ENCODE peak calls at places on chromosomes 5 and 9, in seven cellular contexts. I is NCI-H1930; D is activated effector memory CD4-positive, alpha-beta T cell treated with anti-CD3 and anti-CD28 coated beads, Interleukin-2, amount 50 U/mL, for 16 hours; T is IMR-90; M is HS-27A; L is chondrocyte; X is neural progenitor cell. A is an unnamed sample.

GRCh38 chr5:1737790-1738405 is 61.7 kb downstream of the MRPL36 start:
- DNase-seq in I (no peak), D (peak; percentile 73), T (peak; percentile 13), M (no peak), L (no peak), X (peak; percentile 54), A (no peak)

GRCh38 chr9:38226491-38226951 is 157.5 kb upstream of the SHB start:
- DNase-seq in I (no peak), D (no peak), T (peak; percentile 4), M (no peak), L (no peak), X (no peak), A (no peak)

GRCh38 chr5:154449786-154450185 is 4.0 kb downstream of the SAP30L start:
- DNase-seq in I (no peak), D (no peak), T (peak; percentile 54), M (no peak), L (no peak), X (no peak), A (no peak)

GRCh38 chr9:93126151-93126781 is 7.8 kb downstream of the NINJ1 start:
- DNase-seq in I (no peak), D (peak; percentile 57), T (no peak), M (no peak), L (peak; percentile 90), X (no peak), A (peak; percentile 61)

GRCh38 chr5:151047814-151048425 is 27.5 kb downstream of the GPX3 start:
- DNase-seq in I (no peak), D (peak; percentile 69), T (no peak), M (no peak), L (no peak), X (peak; percentile 56), A (no peak)

GRCh38 chr5:142290574-142291299 is 34.1 kb downstream of the SPRY4 start:
- DNase-seq in I (no peak), D (no peak), T (peak; percentile 20), M (no peak), L (no peak), X (peak; percentile 36), A (no peak)

GRCh38 chr5:179974946-179975712 is 67.4 kb upstream of the TBC1D9B start:
- DNase-seq in I (no peak), D (no peak), T (no peak), M (no peak), L (no peak), X (peak; percentile 79), A (no peak)

GRCh38 chr9:18980124-18980660 is 52.8 kb downstream of the SAXO1 start:
- DNase-seq in I (no peak), D (no peak), T (no peak), M (no peak), L (no peak), X (no peak), A (no peak)

GRCh38 chr5:141914154-141914743 is 9.4 kb upstream of the DELE1 start:
- DNase-seq in I (no peak), D (no peak), T (no peak), M (no peak), L (no peak), X (peak; percentile 78), A (no peak)

GRCh38 chr9:79817469-79818004 is 245.8 kb downstream of the TLE4 start:
- DNase-seq in I (no peak), D (no peak), T (no peak), M (no peak), L (no peak), X (peak; percentile 21), A (no peak)

GRCh38 chr9:14967450-14968321 is 57.5 kb upstream of the FREM1 start:
- DNase-seq in I (no peak), D (no peak), T (no peak), M (no peak), L (no peak), X (no peak), A (no peak)

GRCh38 chr9:120438111-120438510 is 141.9 kb downstream of the CDK5RAP2 start:
- DNase-seq in I (no peak), D (no peak), T (peak; percentile 41), M (no peak), L (no peak), X (no peak), A (no peak)

GRCh38 chr5:1103505-1104326 is 8.1 kb downstream of the SLC12A7 start:
- DNase-seq in I (no peak), D (no peak), T (no peak), M (no peak), L (no peak), X (no peak), A (no peak)

GRCh38 chr5:175246242-175246891 is 197.6 kb downstream of the DRD1 start:
- DNase-seq in I (no peak), D (no peak), T (peak; percentile 98), M (peak; percentile 59), L (no peak), X (no peak), A (peak; percentile 87)

GRCh38 chr9:126849811-126850210 is 10.6 kb upstream of the ZBTB34 start:
- DNase-seq in I (no peak), D (no peak), T (no peak), M (no peak), L (no peak), X (no peak), A (no peak)

GRCh38 chr5:34735436-34736426 is 79.6 kb downstream of the RAI14 start:
- DNase-seq in I (no peak), D (no peak), T (peak; percentile 80), M (no peak), L (no peak), X (no peak), A (no peak)

GRCh38 chr9:115992834-115993233 is 160.8 kb upstream of the PAPPA start:
- DNase-seq in I (no peak), D (no peak), T (peak; percentile 82), M (no peak), L (no peak), X (no peak), A (no peak)

GRCh38 chr9:133953976-133954709 is 38.0 kb downstream of the VAV2 start:
- DNase-seq in I (no peak), D (no peak), T (no peak), M (no peak), L (peak; percentile 90), X (no peak), A (no peak)

GRCh38 chr9:95457769-95458168 is 59.0 kb downstream of the PTCH1 start:
- DNase-seq in I (no peak), D (no peak), T (peak; percentile 92), M (no peak), L (no peak), X (peak; percentile 46), A (no peak)

GRCh38 chr9:109448223-109448622 is 49.9 kb downstream of the PTPN3 start:
- DNase-seq in I (no peak), D (no peak), T (peak; percentile 71), M (no peak), L (no peak), X (no peak), A (no peak)

GRCh38 chr5:994821-995220 is 13.8 kb upstream of the NKD2 start:
- DNase-seq in I (no peak), D (peak; percentile 41), T (no peak), M (no peak), L (no peak), X (no peak), A (peak; percentile 44)

GRCh38 chr5:135598691-135599395 is 20.1 kb upstream of the CXCL14 start:
- DNase-seq in I (no peak), D (no peak), T (no peak), M (no peak), L (no peak), X (no peak), A (no peak)

GRCh38 chr9:77018058-77019009 is 1.1 kb upstream of the FOXB2 start:
- DNase-seq in I (no peak), D (no peak), T (no peak), M (no peak), L (no peak), X (peak; percentile 82), A (no peak)

GRCh38 chr9:121059998-121060636 is 10.0 kb upstream of the C5 start:
- DNase-seq in I (peak; percentile 21), D (no peak), T (peak; percentile 84), M (no peak), L (no peak), X (peak; percentile 87), A (no peak)

GRCh38 chr9:100443781-100444768 is 17.1 kb downstream of the MSANTD3 start:
- DNase-seq in I (no peak), D (no peak), T (peak; percentile 58), M (no peak), L (no peak), X (no peak), A (no peak)

GRCh38 chr9:20028849-20029231 is 240.0 kb upstream of the SLC24A2 start:
- DNase-seq in I (no peak), D (no peak), T (no peak), M (no peak), L (no peak), X (no peak), A (no peak)

GRCh38 chr5:58711965-58712364 is 129.1 kb downstream of the RAB3C start:
- DNase-seq in I (no peak), D (no peak), T (no peak), M (no peak), L (no peak), X (no peak), A (no peak)

A was measured in RWPE2.